ENCODE peak calls at places on chromosome 10, in six cellular contexts. H, U, F, T, D and Y are unnamed samples.

GRCh38 chr10:43195557-43195956 is 57.3 kb downstream of the CSGALNACT2 start:
- DNase-seq in H (no peak), U (no peak), F (no peak), T (peak; percentile 12), D (peak; percentile 12), Y (no peak)

GRCh38 chr10:101767966-101768790 is 7.7 kb downstream of the FGF8 start:
- DNase-seq in H (peak; percentile 40), U (no peak), F (no peak), T (no peak), D (no peak), Y (no peak)

GRCh38 chr10:29658984-29659769 is 24.4 kb upstream of the SVIL start:
- DNase-seq in H (no peak), U (no peak), F (peak; percentile 61), T (no peak), D (peak; percentile 54), Y (peak; percentile 100)

GRCh38 chr10:46558411-46559185 is 2.1 kb upstream of the GPRIN2 start:
- DNase-seq in H (peak; percentile 67), U (no peak), F (peak; percentile 3), T (peak; percentile 12), D (no peak), Y (no peak)

GRCh38 chr10:77603529-77603927 is 34.1 kb downstream of the KCNMA1 start:
- DNase-seq in H (no peak), U (no peak), F (no peak), T (no peak), D (no peak), Y (no peak)

GRCh38 chr10:127149613-127150081 is 46.7 kb downstream of the INSYN2A start:
- DNase-seq in H (no peak), U (no peak), F (no peak), T (no peak), D (no peak), Y (peak; percentile 63)

GRCh38 chr10:12568391-12568790 is 219.0 kb downstream of the CAMK1D start:
- DNase-seq in H (no peak), U (no peak), F (no peak), T (no peak), D (no peak), Y (no peak)

GRCh38 chr10:96637709-96638108 is 50.9 kb upstream of the TM9SF3 start:
- DNase-seq in H (no peak), U (no peak), F (no peak), T (no peak), D (no peak), Y (no peak)

GRCh38 chr10:47245731-47246350 is 54.2 kb upstream of the GDF10 start:
- DNase-seq in H (no peak), U (no peak), F (no peak), T (no peak), D (no peak), Y (no peak)

GRCh38 chr10:92590623-92591549 is 2.0 kb upstream of the KIF11 start:
- DNase-seq in H (no peak), U (peak; percentile 75), F (no peak), T (peak; percentile 51), D (peak; percentile 64), Y (no peak)

GRCh38 chr10:178208-178607 is 43.0 kb downstream of the ZMYND11 start:
- DNase-seq in H (no peak), U (peak; percentile 60), F (no peak), T (no peak), D (peak; percentile 37), Y (peak; percentile 46)

GRCh38 chr10:117222552-117223412 is 18.1 kb upstream of the SLC18A2 start:
- DNase-seq in H (peak; percentile 35), U (no peak), F (no peak), T (no peak), D (no peak), Y (no peak)

GRCh38 chr10:132448248-132448731 is 51.3 kb downstream of the PWWP2B start:
- DNase-seq in H (no peak), U (peak; percentile 90), F (no peak), T (peak; percentile 72), D (peak; percentile 78), Y (no peak)